ENCODE peak calls at places on chromosome 1, in four cellular contexts. Y is renal cortical epithelial cell, Q is hepatic stellate cell, R is NCI-H1092. M is an unnamed sample.

GRCh38 chr1:21342961-21343838 is 52.9 kb upstream of the ECE1 start:
- DNase-seq in Y (no peak), Q (no peak), R (no peak), M (no peak)

GRCh38 chr1:67367370-67368345 is 60.0 kb downstream of the IL12RB2 start:
- DNase-seq in Y (peak), Q (peak), R (peak), M (no peak)

GRCh38 chr1:225868631-225869330 is 13.4 kb downstream of the TMEM63A start:
- DNase-seq in Y (no peak), Q (no peak), R (no peak), M (no peak)

GRCh38 chr1:85692730-85693314 is 15.4 kb downstream of the ZNHIT6 start:
- DNase-seq in Y (peak), Q (no peak), R (no peak), M (no peak)

GRCh38 chr1:10530281-10530740 is 55.6 kb downstream of the PEX14 start:
- DNase-seq in Y (peak), Q (peak), R (no peak), M (no peak)

GRCh38 chr1:180230416-180230790 is 339 bp downstream of the LHX4 start:
- DNase-seq in Y (no peak), Q (no peak), R (no peak), M (no peak)

GRCh38 chr1:52141513-52142219 is at the start of gene ZFYVE9:
- DNase-seq in Y (peak), Q (peak), R (peak), M (peak)

GRCh38 chr1:166915941-166916340 is 39.9 kb upstream of the TADA1 start:
- DNase-seq in Y (peak), Q (no peak), R (no peak), M (no peak)

GRCh38 chr1:214328770-214329455 is 48.0 kb downstream of the SMYD2 start:
- DNase-seq in Y (peak), Q (peak), R (peak), M (peak)

GRCh38 chr1:16189921-16190499 is 22.4 kb downstream of the ARHGEF19 start:
- DNase-seq in Y (peak), Q (no peak), R (peak), M (no peak)